ENCODE peak calls at places on chromosomes 3 and 15, in seven cellular contexts. J is GM13977; G is AG09309; T is endodermal cell; B is T-helper 9 cell; F is astrocyte of the cerebellum; V is activated T-cell treated with anti-CD3 and anti-CD28 coated beads, Interleukin-2, amount 50 U/mL, for 48 hours. Y is an unnamed sample.
A peak's percentile ranks its signal among the peaks of the same experiment; 100 is the strongest.

GRCh38 chr3:79960594-79960993 is 192.8 kb upstream of the ROBO1 start:
- DNase-seq in J (no peak), G (no peak), T (no peak), B (no peak), F (no peak), V (no peak), Y (no peak)

GRCh38 chr3:157098121-157098822 is 61.7 kb downstream of the CCNL1 start:
- DNase-seq in J (no peak), G (no peak), T (no peak), B (no peak), F (peak; percentile 72), V (no peak), Y (no peak)

GRCh38 chr3:136678981-136679380 is 73.2 kb downstream of the STAG1 start:
- DNase-seq in J (no peak), G (peak; percentile 18), T (no peak), B (no peak), F (peak; percentile 75), V (no peak), Y (no peak)

GRCh38 chr3:13879102-13879945 is 547 bp downstream of the WNT7A start:
- DNase-seq in J (peak; percentile 45), G (no peak), T (peak; percentile 86), B (no peak), F (no peak), V (peak; percentile 54), Y (no peak)

GRCh38 chr15:85977586-85977985 is 102.1 kb upstream of the AGBL1 start:
- DNase-seq in J (no peak), G (no peak), T (no peak), B (no peak), F (no peak), V (no peak), Y (no peak)

GRCh38 chr3:126450219-126450618 is 25.5 kb downstream of the ZXDC start:
- DNase-seq in J (no peak), G (no peak), T (peak; percentile 26), B (no peak), F (no peak), V (no peak), Y (no peak)

GRCh38 chr15:85625431-85625830 is 169.3 kb downstream of the KLHL25 start:
- DNase-seq in J (no peak), G (no peak), T (no peak), B (no peak), F (no peak), V (no peak), Y (no peak)

GRCh38 chr3:119781330-119782198 is at the start of gene NR1I2:
- DNase-seq in J (no peak), G (no peak), T (no peak), B (no peak), F (no peak), V (no peak), Y (no peak)

GRCh38 chr3:134350861-134351311 is 23.4 kb downstream of the AMOTL2 start:
- DNase-seq in J (no peak), G (no peak), T (peak; percentile 73), B (no peak), F (no peak), V (no peak), Y (no peak)

GRCh38 chr3:76886761-76887500 is 153.0 kb upstream of the ROBO2 start:
- DNase-seq in J (no peak), G (no peak), T (no peak), B (no peak), F (no peak), V (no peak), Y (no peak)

GRCh38 chr3:69032137-69032536 is 18.7 kb upstream of the EOGT start:
- DNase-seq in J (no peak), G (no peak), T (no peak), B (no peak), F (no peak), V (no peak), Y (no peak)

GRCh38 chr3:186365202-186365974 is 3.4 kb upstream of the DGKG start:
- DNase-seq in J (no peak), G (no peak), T (no peak), B (no peak), F (peak; percentile 35), V (no peak), Y (no peak)

GRCh38 chr3:154522031-154522430 is 92.0 kb upstream of the GPR149 start:
- DNase-seq in J (no peak), G (no peak), T (no peak), B (no peak), F (no peak), V (no peak), Y (no peak)

GRCh38 chr3:25040739-25041138 is 387.3 kb upstream of the RARB start:
- DNase-seq in J (no peak), G (peak; percentile 21), T (no peak), B (no peak), F (no peak), V (no peak), Y (no peak)

GRCh38 chr3:111739241-111739952 is 119.7 kb upstream of the PHLDB2 start:
- DNase-seq in J (no peak), G (no peak), T (no peak), B (no peak), F (no peak), V (no peak), Y (no peak)

GRCh38 chr3:3665961-3666640 is 133.1 kb upstream of the LRRN1 start:
- DNase-seq in J (peak; percentile 9), G (no peak), T (no peak), B (no peak), F (no peak), V (no peak), Y (no peak)

GRCh38 chr3:152287898-152288576 is 19.3 kb downstream of the MBNL1 start:
- DNase-seq in J (no peak), G (no peak), T (no peak), B (no peak), F (no peak), V (no peak), Y (no peak)

GRCh38 chr15:92383528-92384326 is 10.0 kb upstream of the ST8SIA2 start:
- DNase-seq in J (peak; percentile 39), G (no peak), T (peak; percentile 93), B (no peak), F (no peak), V (peak; percentile 57), Y (no peak)

GRCh38 chr3:24352893-24353553 is 141.6 kb downstream of the THRB start:
- DNase-seq in J (no peak), G (no peak), T (no peak), B (no peak), F (no peak), V (no peak), Y (no peak)

GRCh38 chr3:47605646-47606045 is 27.0 kb upstream of the CSPG5 start:
- DNase-seq in J (no peak), G (no peak), T (no peak), B (no peak), F (no peak), V (no peak), Y (no peak)

GRCh38 chr15:85689729-85690128 is 105.0 kb downstream of the KLHL25 start:
- DNase-seq in J (no peak), G (no peak), T (peak; percentile 72), B (peak; percentile 48), F (no peak), V (peak; percentile 75), Y (no peak)

GRCh38 chr3:16174389-16174788 is at the start of gene GALNT15:
- DNase-seq in J (no peak), G (peak; percentile 91), T (no peak), B (no peak), F (peak; percentile 94), V (no peak), Y (peak; percentile 87)

GRCh38 chr3:197181751-197182150 is 116.7 kb downstream of the DLG1 start:
- DNase-seq in J (no peak), G (no peak), T (no peak), B (no peak), F (no peak), V (no peak), Y (no peak)

GRCh38 chr3:161914703-161915102 is 418.1 kb downstream of the OTOL1 start:
- DNase-seq in J (no peak), G (no peak), T (peak; percentile 79), B (no peak), F (peak; percentile 69), V (no peak), Y (peak; percentile 35)

GRCh38 chr3:65406470-65406869 is 632.2 kb downstream of the MAGI1 start:
- DNase-seq in J (no peak), G (peak; percentile 7), T (no peak), B (no peak), F (no peak), V (no peak), Y (no peak)

GRCh38 chr3:8460815-8461482 is 40.7 kb upstream of the LMCD1 start:
- DNase-seq in J (no peak), G (peak; percentile 89), T (no peak), B (no peak), F (peak; percentile 90), V (no peak), Y (no peak)

GRCh38 chr3:157360044-157360443 is 76.6 kb upstream of the PTX3 start:
- DNase-seq in J (no peak), G (peak; percentile 79), T (no peak), B (no peak), F (peak; percentile 39), V (no peak), Y (peak; percentile 72)

GRCh38 chr3:124467980-124468902 is 262.0 kb upstream of the UMPS start:
- DNase-seq in J (peak; percentile 66), G (no peak), T (peak; percentile 90), B (no peak), F (peak; percentile 22), V (peak; percentile 50), Y (no peak)

GRCh38 chr15:41671656-41672636 is 11.7 kb downstream of the MGA start:
- DNase-seq in J (no peak), G (no peak), T (no peak), B (no peak), F (no peak), V (no peak), Y (no peak)

GRCh38 chr3:12345141-12345561 is 56.3 kb downstream of the PPARG start:
- DNase-seq in J (no peak), G (no peak), T (no peak), B (no peak), F (peak; percentile 53), V (no peak), Y (no peak)

GRCh38 chr3:124131158-124132115 is 139.5 kb upstream of the ROPN1 start:
- DNase-seq in J (no peak), G (no peak), T (no peak), B (no peak), F (no peak), V (no peak), Y (no peak)

GRCh38 chr3:189419683-189420082 is 211.5 kb upstream of the TP63 start:
- DNase-seq in J (no peak), G (no peak), T (no peak), B (no peak), F (no peak), V (no peak), Y (no peak)

GRCh38 chr3:112074006-112074405 is 12.2 kb upstream of the C3orf52 start:
- DNase-seq in J (no peak), G (no peak), T (no peak), B (no peak), F (no peak), V (no peak), Y (no peak)

GRCh38 chr15:66701422-66702034 is 508 bp upstream of the SMAD6 start:
- DNase-seq in J (peak; percentile 61), G (no peak), T (no peak), B (peak; percentile 9), F (no peak), V (peak; percentile 69), Y (no peak)

GRCh38 chr15:46460426-46460825 is 825.6 kb downstream of the SQOR start:
- DNase-seq in J (no peak), G (no peak), T (no peak), B (no peak), F (no peak), V (no peak), Y (no peak)

Y was measured in AG09319.